ENCODE peak calls at places on chromosomes 3 and 15, in five cellular contexts. E is nucleus accumbens; J is activated CD4-positive, CD25-positive, alpha-beta regulatory T cell; R is PC-9; G is HFF-Myc. O is an unnamed sample.

GRCh38 chr15:76310470-76311070 is 699 bp downstream of the ETFA start:
- DNase-seq in J (no peak), G (no peak), R (no peak), E (no peak), O (no peak)

GRCh38 chr3:150077581-150078247 is 107.0 kb upstream of the PFN2 start:
- DNase-seq in R (no peak), J (no peak), G (no peak), E (no peak), O (no peak)

GRCh38 chr3:143594217-143594616 is 254.1 kb downstream of the SLC9A9 start:
- DNase-seq in J (no peak), E (no peak), G (no peak), R (no peak), O (no peak)

GRCh38 chr3:184316792-184317191 is 2.4 kb downstream of the EIF4G1 start:
- DNase-seq in E (no peak), J (no peak), R (no peak), G (no peak), O (no peak)

GRCh38 chr3:111610189-111610588 is 15.0 kb upstream of the ZBED2 start:
- DNase-seq in R (no peak), E (no peak), J (no peak), G (no peak), O (peak)

GRCh38 chr3:104102386-104102785 is 1264.3 kb upstream of the ALCAM start:
- DNase-seq in E (no peak), J (no peak), G (peak), R (no peak), O (no peak)

GRCh38 chr15:40769310-40770146 is at the start of gene C15orf62:
- DNase-seq in R (peak), G (no peak), J (peak), E (peak), O (no peak)

GRCh38 chr3:115901008-115901407 is 277.7 kb downstream of the GAP43 start:
- DNase-seq in R (no peak), E (no peak), J (no peak), G (no peak), O (no peak)

GRCh38 chr3:115922681-115923347 is 299.5 kb downstream of the GAP43 start:
- DNase-seq in R (no peak), E (no peak), J (no peak), G (peak), O (no peak)

GRCh38 chr3:172449468-172450149 is 1.4 kb upstream of the GHSR start:
- DNase-seq in J (no peak), G (no peak), E (no peak), R (no peak), O (no peak)

GRCh38 chr15:88131937-88132336 is 124.6 kb downstream of the NTRK3 start:
- DNase-seq in R (no peak), J (no peak), E (no peak), G (no peak), O (no peak)

GRCh38 chr3:88113311-88114162 is 36.2 kb upstream of the C3orf38 start:
- DNase-seq in J (peak), E (no peak), G (peak), R (no peak), O (no peak)

GRCh38 chr3:99934984-99935797 is 117.5 kb downstream of the CMSS1 start:
- DNase-seq in R (no peak), G (no peak), J (no peak), E (no peak), O (no peak)

GRCh38 chr3:183158113-183158512 is 4.4 kb downstream of the LAMP3 start:
- DNase-seq in E (no peak), G (no peak), J (no peak), R (peak), O (no peak)

GRCh38 chr3:46778101-46778500 is 60.4 kb upstream of the PRSS50 start:
- DNase-seq in R (no peak), E (no peak), J (no peak), G (no peak), O (no peak)

GRCh38 chr3:126878664-126879063 is 104.3 kb upstream of the PLXNA1 start:
- DNase-seq in G (no peak), J (no peak), E (no peak), R (no peak), O (no peak)

GRCh38 chr3:71862374-71863145 is 77.6 kb upstream of the PROK2 start:
- DNase-seq in J (no peak), G (no peak), E (no peak), R (no peak), O (no peak)

O was measured in epithelial cell of prostate.